ENCODE peak calls at places on chromosomes 12 and 14, in ten cellular contexts. O, F, P, J, D, V, X, Y, C and U are unnamed samples.

GRCh38 chr12:4579305-4580097 is 17.5 kb downstream of the DYRK4 start:
- DNase-seq in O (no peak), F (no peak), P (no peak), J (no peak), D (peak; percentile 70), V (no peak), X (no peak), Y (no peak), C (peak; percentile 35), U (no peak)

GRCh38 chr14:93150227-93151206 is 34.2 kb downstream of the MOAP1 start:
- DNase-seq in O (no peak), F (peak; percentile 80), P (no peak), J (no peak), D (no peak), V (no peak), X (peak; percentile 68), Y (no peak), C (no peak), U (peak; percentile 20)

GRCh38 chr14:94738786-94739185 is 31.1 kb downstream of the GSC start:
- DNase-seq in O (no peak), F (no peak), P (no peak), J (no peak), D (no peak), V (no peak), X (no peak), Y (no peak), C (no peak), U (no peak)

GRCh38 chr12:121209221-121209620 is 708 bp upstream of the P2RX4 start:
- DNase-seq in O (no peak), F (no peak), P (no peak), J (no peak), D (no peak), V (no peak), X (no peak), Y (no peak), C (no peak), U (no peak)

GRCh38 chr14:87705439-87705896 is 287.5 kb downstream of the GALC start:
- DNase-seq in O (no peak), F (no peak), P (no peak), J (no peak), D (no peak), V (no peak), X (no peak), Y (no peak), C (no peak), U (no peak)

GRCh38 chr12:68476786-68477185 is 133.9 kb upstream of the RAP1B start:
- DNase-seq in O (no peak), F (no peak), P (no peak), J (no peak), D (no peak), V (no peak), X (no peak), Y (no peak), C (no peak), U (no peak)

GRCh38 chr12:96985515-96986362 is 78.7 kb downstream of the NEDD1 start:
- DNase-seq in O (no peak), F (no peak), P (peak; percentile 51), J (no peak), D (peak; percentile 89), V (no peak), X (peak; percentile 45), Y (peak; percentile 35), C (peak; percentile 8), U (peak; percentile 17)

GRCh38 chr12:107306141-107306670 is 212.9 kb upstream of the CRY1 start:
- DNase-seq in O (no peak), F (no peak), P (no peak), J (no peak), D (no peak), V (no peak), X (no peak), Y (no peak), C (no peak), U (no peak)

GRCh38 chr12:48008349-48008748 is 4.1 kb upstream of the COL2A1 start:
- DNase-seq in O (no peak), F (no peak), P (no peak), J (no peak), D (no peak), V (no peak), X (no peak), Y (no peak), C (no peak), U (peak; percentile 37)

DNA sequence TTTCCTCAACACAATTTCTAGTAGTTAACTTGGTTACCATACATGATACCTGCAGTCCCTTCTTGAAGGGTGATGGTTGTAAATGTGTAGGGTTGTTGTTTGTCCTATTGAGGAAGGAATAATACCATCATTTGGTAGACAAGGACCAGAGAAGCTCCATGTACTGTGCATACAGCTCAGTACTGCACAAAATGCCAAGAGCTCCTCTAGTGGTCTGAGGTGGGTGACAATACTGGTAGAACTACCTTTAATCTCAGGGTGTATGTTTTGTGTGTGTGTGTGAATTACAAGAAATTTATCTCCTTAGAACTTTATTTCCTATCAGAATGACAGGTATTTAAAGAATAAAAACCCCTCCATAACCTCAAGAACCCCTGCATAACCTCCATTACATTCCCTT is 575.3 kb downstream of the TMTC2 start:
- DNase-seq in O (no peak), F (no peak), P (no peak), J (no peak), D (no peak), V (no peak), X (no peak), Y (no peak), C (peak; percentile 3), U (no peak)
- TF ChIP-seq CTCF in O (no peak), F (no peak), P (no peak), J (no peak), D (peak; percentile 69), V (no peak), X (peak; percentile 11), Y (no peak), C (no peak), U (no peak)

GRCh38 chr12:108822458-108823205 is 34.8 kb downstream of the SSH1 start:
- DNase-seq in O (no peak), F (no peak), P (no peak), J (no peak), D (no peak), V (no peak), X (no peak), Y (no peak), C (no peak), U (peak; percentile 56)
- H3K4me1 ChIP-seq in O (no peaks in the 10 kb centered on the region), F (peaks cover 21% of the 10 kb centered on the region), P (peaks cover 85% of the 10 kb centered on the region), J (no peaks in the 10 kb centered on the region), D (no peaks in the 10 kb centered on the region), V (no peaks in the 10 kb centered on the region), X (peaks cover 18% of the 10 kb centered on the region), Y (peaks cover 16% of the 10 kb centered on the region), C (peaks cover 56% of the 10 kb centered on the region), U (peaks cover 22% of the 10 kb centered on the region)

GRCh38 chr12:75437564-75437963 is 43.0 kb upstream of the GLIPR1 start:
- DNase-seq in O (no peak), F (no peak), P (no peak), J (no peak), D (no peak), V (no peak), X (no peak), Y (no peak), C (peak; percentile 14), U (peak; percentile 75)
- TF ChIP-seq CTCF in O (no peak), F (peak; percentile 57), P (no peak), J (peak; percentile 19), D (peak; percentile 35), V (peak; percentile 46), X (no peak), Y (no peak), C (no peak), U (peak; percentile 63)

DNA sequence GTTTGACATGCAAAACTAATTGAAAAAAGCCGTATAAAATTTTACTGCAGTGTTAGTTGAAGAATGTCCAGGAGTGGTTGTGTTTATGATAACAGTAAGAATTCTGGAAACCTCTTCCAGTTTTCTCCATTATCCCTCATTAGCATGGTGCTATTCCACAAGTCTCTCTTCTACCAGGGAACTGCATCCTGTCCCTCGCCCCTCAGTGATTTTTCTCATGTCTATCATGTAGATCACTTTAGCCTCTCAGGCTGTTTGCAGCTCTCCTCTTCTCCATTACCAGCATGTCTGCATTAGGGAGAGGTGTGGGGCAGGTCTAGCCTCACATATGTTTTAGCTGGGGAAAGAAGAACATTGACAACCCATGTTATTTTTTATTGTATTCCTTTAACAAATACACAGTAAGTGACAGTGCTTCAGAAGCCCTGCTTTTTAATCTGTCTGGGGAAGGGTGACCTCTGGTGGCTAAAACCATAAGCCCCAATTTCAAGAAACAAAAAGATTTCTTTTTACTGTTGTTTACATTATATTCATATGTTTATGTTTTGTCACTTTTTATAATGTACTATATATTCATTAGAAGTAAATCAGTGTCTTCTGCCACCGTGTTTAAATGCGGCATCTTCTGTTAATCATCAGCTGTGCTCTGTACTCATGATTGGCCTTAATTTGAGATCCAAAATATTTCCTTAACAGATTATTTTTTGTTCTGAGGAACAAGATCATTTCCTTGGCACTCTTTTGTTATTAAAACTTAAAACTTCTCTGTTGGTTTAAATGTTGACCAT is 70.7 kb downstream of the RASSF8 start:
- DNase-seq in O (no peak), F (no peak), P (no peak), J (no peak), D (peak; percentile 72), V (peak; percentile 15), X (peak; percentile 36), Y (no peak), C (peak; percentile 63), U (peak; percentile 47)
- H3K4me1 ChIP-seq in O (no peaks in the 10 kb centered on the region), F (no peaks in the 10 kb centered on the region), P (peaks cover 20% of the 10 kb centered on the region), J (no peaks in the 10 kb centered on the region), D (peaks cover 8% of the 10 kb centered on the region), V (no peaks in the 10 kb centered on the region), X (peaks cover 33% of the 10 kb centered on the region), Y (peaks cover 6% of the 10 kb centered on the region), C (peaks cover 9% of the 10 kb centered on the region), U (peaks cover 5% of the 10 kb centered on the region)

GRCh38 chr12:29638528-29638927 is 141.0 kb upstream of the OVCH1 start:
- DNase-seq in O (no peak), F (no peak), P (no peak), J (no peak), D (peak; percentile 56), V (no peak), X (no peak), Y (no peak), C (no peak), U (peak; percentile 67)

GRCh38 chr12:29644536-29645162 is 139.1 kb downstream of the TMTC1 start:
- DNase-seq in O (no peak), F (no peak), P (no peak), J (no peak), D (no peak), V (no peak), X (no peak), Y (no peak), C (no peak), U (no peak)

GRCh38 chr12:29639893-29640495 is 142.5 kb upstream of the OVCH1 start:
- DNase-seq in O (no peak), F (no peak), P (no peak), J (no peak), D (peak; percentile 68), V (no peak), X (no peak), Y (no peak), C (no peak), U (no peak)

GRCh38 chr12:29640589-29641345 is 143.0 kb downstream of the TMTC1 start:
- DNase-seq in O (no peak), F (no peak), P (no peak), J (no peak), D (peak; percentile 97), V (no peak), X (no peak), Y (peak; percentile 45), C (peak; percentile 35), U (no peak)
- TF ChIP-seq CTCF in O (no peak), F (no peak), P (no peak), J (no peak), D (peak; percentile 67), V (no peak), X (no peak), Y (no peak), C (no peak), U (peak; percentile 55)